ENCODE peak calls at places on chromosomes 4 and X, in four cellular contexts. X is type B pancreatic cell, P is upper lobe of right lung, R is choroid plexus epithelial cell. T is an unnamed sample.

GRCh38 chr4:126046081-126046614 is 731.4 kb downstream of the FAT4 start:
- DNase-seq in R (no peak), P (no peak), X (no peak), T (no peak)

GRCh38 chr4:167966161-167966560 is 126.2 kb upstream of the ANXA10 start:
- DNase-seq in P (no peak), X (no peak), R (peak), T (no peak)

GRCh38 chr4:62145276-62145675 is 945.1 kb downstream of the ADGRL3 start:
- DNase-seq in P (no peak), R (peak), X (no peak), T (no peak)

GRCh38 chr4:83361416-83362196 is 27.0 kb upstream of the HPSE start:
- DNase-seq in X (no peak), R (no peak), P (no peak), T (no peak)

GRCh38 chr4:160819791-160820190 is 1344.0 kb downstream of the FSTL5 start:
- DNase-seq in P (no peak), X (no peak), R (no peak), T (no peak)

GRCh38 chr4:1985780-1986577 is 22.8 kb downstream of the NELFA start:
- DNase-seq in R (no peak), X (peak), P (peak), T (peak)

GRCh38 chrX:26032141-26032917 is 105.8 kb upstream of the MAGEB18 start:
- DNase-seq in X (no peak), R (peak), P (no peak), T (no peak)

GRCh38 chrX:69101655-69102251 is 63.5 kb downstream of the PJA1 start:
- DNase-seq in P (no peak), X (no peak), R (no peak), T (no peak)

GRCh38 chr4:15753786-15754185 is 24.3 kb upstream of the CD38 start:
- DNase-seq in X (no peak), R (peak), P (no peak), T (no peak)

GRCh38 chrX:41922694-41923171 is 621 bp downstream of the CASK start:
- DNase-seq in P (peak), R (peak), X (peak), T (no peak)

DNA sequence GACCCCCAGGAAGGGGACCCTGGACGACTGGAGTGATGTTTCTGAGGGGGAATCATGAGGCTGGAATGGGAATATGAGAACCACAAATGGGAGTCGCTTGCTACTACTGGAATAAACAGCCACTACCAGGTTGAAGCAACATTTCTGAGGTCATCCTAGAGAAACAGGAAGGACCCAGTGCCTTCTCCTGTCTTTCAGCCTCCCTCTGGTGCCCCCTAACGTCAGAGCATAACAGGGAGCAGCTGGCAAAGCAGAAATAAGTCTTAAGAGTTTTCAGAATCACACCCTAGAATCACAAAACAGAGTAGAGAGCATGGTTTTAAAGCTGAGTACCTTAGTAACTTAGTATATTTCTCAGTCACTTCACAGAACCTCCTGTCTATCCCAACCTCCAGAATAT is 347.8 kb upstream of the PITX2 start:
- DNase-seq in P (no peak), R (peak), X (peak), T (no peak)
- TF ChIP-seq CTCF in P (peak), R (peak), X (peak), T (peak)

GRCh38 chr4:710116-710515 is 4.5 kb downstream of the PCGF3 start:
- DNase-seq in X (no peak), P (no peak), R (no peak), T (no peak)

GRCh38 chr4:709348-709747 is 3.7 kb downstream of the PCGF3 start:
- DNase-seq in P (no peak), X (no peak), R (no peak), T (no peak)

GRCh38 chr4:706834-707598 is 1.4 kb downstream of the PCGF3 start:
- DNase-seq in X (no peak), P (no peak), R (no peak), T (no peak)

GRCh38 chr4:707929-708630 is 2.4 kb downstream of the PCGF3 start:
- DNase-seq in P (no peak), X (no peak), R (no peak), T (no peak)

GRCh38 chr4:708631-708933 is 3.0 kb downstream of the PCGF3 start:
- DNase-seq in R (no peak), X (no peak), P (no peak), T (no peak)
- TF ChIP-seq CTCF in R (no peak), X (no peak), P (no peak), T (no peak)

GRCh38 chr4:52622564-52622963 is 36.5 kb downstream of the USP46 start:
- DNase-seq in P (no peak), R (no peak), X (no peak), T (no peak)

GRCh38 chr4:52617467-52618017 is 41.6 kb downstream of the USP46 start:
- DNase-seq in X (no peak), R (no peak), P (no peak), T (no peak)

GRCh38 chr4:52618795-52619590 is 40.1 kb downstream of the USP46 start:
- DNase-seq in R (no peak), X (no peak), P (no peak), T (no peak)

GRCh38 chr4:52621567-52621966 is 37.5 kb downstream of the USP46 start:
- DNase-seq in R (no peak), X (no peak), P (no peak), T (no peak)

DNA sequence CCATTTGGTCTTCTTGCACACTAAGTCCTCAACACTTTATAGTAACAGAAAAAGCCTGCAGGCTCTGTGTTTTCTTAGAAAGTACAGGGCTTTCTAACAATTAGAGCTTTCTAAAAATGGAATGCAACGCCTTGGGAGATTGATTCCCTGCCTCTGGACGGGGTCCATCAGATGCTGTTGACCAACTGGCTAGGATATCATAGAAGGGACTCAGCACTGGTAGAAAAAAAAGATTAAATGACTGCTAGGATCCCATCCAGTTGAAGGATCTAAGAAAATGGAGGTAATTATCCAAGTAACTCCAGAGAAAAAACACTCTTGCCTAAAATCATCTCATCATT is 39.5 kb downstream of the USP46 start:
- DNase-seq in P (no peak), R (no peak), X (no peak), T (no peak)
- TF ChIP-seq CTCF in P (no peak), R (no peak), X (no peak), T (no peak)

GRCh38 chr4:27318740-27319139 is 458.1 kb downstream of the STIM2 start:
- DNase-seq in P (no peak), X (no peak), R (peak), T (no peak)
- TF ChIP-seq CTCF in P (peak), X (peak), R (peak), T (peak)

GRCh38 chrX:125205084-125205917 is 114.4 kb upstream of the TEX13C start:
- DNase-seq in X (peak), P (no peak), R (peak), T (no peak)
- TF ChIP-seq CTCF in X (peak), P (no peak), R (no peak), T (peak)

GRCh38 chr4:152398060-152398459 is 137.8 kb downstream of the FBXW7 start:
- DNase-seq in P (no peak), R (peak), X (no peak), T (no peak)
- TF ChIP-seq CTCF in P (peak), R (peak), X (peak), T (peak)

GRCh38 chr4:52861879-52862604 is at the start of gene RASL11B:
- DNase-seq in X (peak), P (peak), R (peak), T (peak)
- TF ChIP-seq CTCF in X (peak), P (peak), R (no peak), T (peak)

T was measured in osteocyte.